ENCODE peak calls at places on chromosome 1, in five cellular contexts. One of them, this sample, is unnamed.

GRCh38 chr1:58401991-58402390 is 144.5 kb downstream of the OMA1 start:
- DNase-seq in A549: no peak
- DNase-seq in adrenal gland: no peak
- DNase-seq in foreskin keratinocyte: no peak
- DNase-seq in coronary artery: no peak
- DNase-seq in this sample: no peak

GRCh38 chr1:85313888-85314696 is 37.7 kb upstream of the BCL10 start:
- DNase-seq in A549: no peak
- DNase-seq in adrenal gland: peak; percentile 38
- DNase-seq in foreskin keratinocyte: peak; percentile 95
- DNase-seq in coronary artery: no peak
- DNase-seq in this sample: peak; percentile 84

GRCh38 chr1:183632087-183632486 is 3.5 kb downstream of the ARPC5 start:
- DNase-seq in A549: no peak
- DNase-seq in adrenal gland: no peak
- DNase-seq in foreskin keratinocyte: no peak
- DNase-seq in coronary artery: no peak
- DNase-seq in this sample: no peak

GRCh38 chr1:178491721-178492120 is 5.0 kb downstream of the CLEC20A start:
- DNase-seq in A549: no peak
- DNase-seq in adrenal gland: no peak
- DNase-seq in foreskin keratinocyte: no peak
- DNase-seq in coronary artery: no peak
- DNase-seq in this sample: no peak

GRCh38 chr1:58246549-58246948 is 300.0 kb downstream of the OMA1 start:
- DNase-seq in A549: no peak
- DNase-seq in adrenal gland: no peak
- DNase-seq in foreskin keratinocyte: no peak
- DNase-seq in coronary artery: no peak
- DNase-seq in this sample: no peak

GRCh38 chr1:229430761-229431269 is 3.1 kb downstream of the ACTA1 start:
- DNase-seq in A549: no peak
- DNase-seq in adrenal gland: peak; percentile 52
- DNase-seq in foreskin keratinocyte: no peak
- DNase-seq in coronary artery: no peak
- DNase-seq in this sample: no peak

GRCh38 chr1:15153842-15154479 is 414 bp downstream of the TMEM51 start:
- DNase-seq in A549: peak; percentile 40
- DNase-seq in adrenal gland: peak; percentile 68
- DNase-seq in foreskin keratinocyte: peak; percentile 62
- DNase-seq in coronary artery: no peak
- DNase-seq in this sample: peak; percentile 51

GRCh38 chr1:32303997-32304622 is 12.2 kb downstream of the HDAC1 start:
- DNase-seq in A549: no peak
- DNase-seq in adrenal gland: no peak
- DNase-seq in foreskin keratinocyte: no peak
- DNase-seq in coronary artery: no peak
- DNase-seq in this sample: no peak

GRCh38 chr1:154845879-154846278 is 24.2 kb downstream of the KCNN3 start:
- DNase-seq in A549: no peak
- DNase-seq in adrenal gland: no peak
- DNase-seq in foreskin keratinocyte: no peak
- DNase-seq in coronary artery: no peak
- DNase-seq in this sample: no peak

GRCh38 chr1:63442141-63442475 is 74.7 kb downstream of the ALG6 start:
- DNase-seq in A549: no peak
- DNase-seq in adrenal gland: no peak
- DNase-seq in foreskin keratinocyte: no peak
- DNase-seq in coronary artery: no peak
- DNase-seq in this sample: no peak

GRCh38 chr1:215269955-215270354 is 187.4 kb downstream of the KCNK2 start:
- DNase-seq in A549: no peak
- DNase-seq in adrenal gland: no peak
- DNase-seq in foreskin keratinocyte: no peak
- DNase-seq in coronary artery: no peak
- DNase-seq in this sample: no peak

GRCh38 chr1:83065952-83066727 is 932.8 kb downstream of the TTLL7 start:
- DNase-seq in A549: no peak
- DNase-seq in adrenal gland: no peak
- DNase-seq in foreskin keratinocyte: no peak
- DNase-seq in coronary artery: no peak
- DNase-seq in this sample: no peak

GRCh38 chr1:145855426-145855948 is 3.4 kb downstream of the PIAS3 start:
- DNase-seq in A549: no peak
- DNase-seq in adrenal gland: no peak
- DNase-seq in foreskin keratinocyte: no peak
- DNase-seq in coronary artery: no peak
- DNase-seq in this sample: no peak
- TF ChIP-seq CTCF in A549: peak; percentile 40
- TF ChIP-seq CTCF in adrenal gland: no peak
- TF ChIP-seq CTCF in foreskin keratinocyte: peak; percentile 19
- TF ChIP-seq CTCF in coronary artery: no peak
- TF ChIP-seq CTCF in this sample: no peak

GRCh38 chr1:193184776-193185175 is 1.6 kb downstream of the B3GALT2 start:
- DNase-seq in A549: no peak
- DNase-seq in adrenal gland: no peak
- DNase-seq in foreskin keratinocyte: no peak
- DNase-seq in coronary artery: no peak
- DNase-seq in this sample: no peak

GRCh38 chr1:193185861-193186714 is at the start of gene B3GALT2:
- DNase-seq in A549: no peak
- DNase-seq in adrenal gland: no peak
- DNase-seq in foreskin keratinocyte: peak; percentile 58
- DNase-seq in coronary artery: no peak
- DNase-seq in this sample: peak; percentile 8

GRCh38 chr1:193189442-193190095 is 3.2 kb upstream of the B3GALT2 start:
- DNase-seq in A549: no peak
- DNase-seq in adrenal gland: no peak
- DNase-seq in foreskin keratinocyte: no peak
- DNase-seq in coronary artery: no peak
- DNase-seq in this sample: no peak

GRCh38 chr1:193185206-193185605 is 1.2 kb downstream of the B3GALT2 start:
- DNase-seq in A549: no peak
- DNase-seq in adrenal gland: no peak
- DNase-seq in foreskin keratinocyte: no peak
- DNase-seq in coronary artery: no peak
- DNase-seq in this sample: no peak

GRCh38 chr1:193187114-193187513 is 701 bp upstream of the B3GALT2 start:
- DNase-seq in A549: no peak
- DNase-seq in adrenal gland: no peak
- DNase-seq in foreskin keratinocyte: no peak
- DNase-seq in coronary artery: no peak
- DNase-seq in this sample: no peak
- H3K27ac ChIP-seq in A549: no peak overlapping the region
- H3K27ac ChIP-seq in adrenal gland: no peak overlapping the region
- H3K27ac ChIP-seq in foreskin keratinocyte: no peak overlapping the region
- H3K27ac ChIP-seq in coronary artery: no peak overlapping the region
- H3K27ac ChIP-seq in this sample: no peak overlapping the region

GRCh38 chr1:207049974-207050391 is 1.0 kb downstream of the YOD1 start:
- DNase-seq in A549: no peak
- DNase-seq in adrenal gland: no peak
- DNase-seq in foreskin keratinocyte: peak; percentile 32
- DNase-seq in coronary artery: no peak
- DNase-seq in this sample: no peak

GRCh38 chr1:207051615-207051943 is 571 bp upstream of the YOD1 start:
- DNase-seq in A549: no peak
- DNase-seq in adrenal gland: no peak
- DNase-seq in foreskin keratinocyte: no peak
- DNase-seq in coronary artery: no peak
- DNase-seq in this sample: no peak

GRCh38 chr1:207050428-207050767 is 610 bp downstream of the YOD1 start:
- DNase-seq in A549: no peak
- DNase-seq in adrenal gland: no peak
- DNase-seq in foreskin keratinocyte: no peak
- DNase-seq in coronary artery: no peak
- DNase-seq in this sample: no peak

GRCh38 chr1:207049514-207049913 is 1.5 kb downstream of the YOD1 start:
- DNase-seq in A549: no peak
- DNase-seq in adrenal gland: no peak
- DNase-seq in foreskin keratinocyte: no peak
- DNase-seq in coronary artery: no peak
- DNase-seq in this sample: no peak

DNA sequence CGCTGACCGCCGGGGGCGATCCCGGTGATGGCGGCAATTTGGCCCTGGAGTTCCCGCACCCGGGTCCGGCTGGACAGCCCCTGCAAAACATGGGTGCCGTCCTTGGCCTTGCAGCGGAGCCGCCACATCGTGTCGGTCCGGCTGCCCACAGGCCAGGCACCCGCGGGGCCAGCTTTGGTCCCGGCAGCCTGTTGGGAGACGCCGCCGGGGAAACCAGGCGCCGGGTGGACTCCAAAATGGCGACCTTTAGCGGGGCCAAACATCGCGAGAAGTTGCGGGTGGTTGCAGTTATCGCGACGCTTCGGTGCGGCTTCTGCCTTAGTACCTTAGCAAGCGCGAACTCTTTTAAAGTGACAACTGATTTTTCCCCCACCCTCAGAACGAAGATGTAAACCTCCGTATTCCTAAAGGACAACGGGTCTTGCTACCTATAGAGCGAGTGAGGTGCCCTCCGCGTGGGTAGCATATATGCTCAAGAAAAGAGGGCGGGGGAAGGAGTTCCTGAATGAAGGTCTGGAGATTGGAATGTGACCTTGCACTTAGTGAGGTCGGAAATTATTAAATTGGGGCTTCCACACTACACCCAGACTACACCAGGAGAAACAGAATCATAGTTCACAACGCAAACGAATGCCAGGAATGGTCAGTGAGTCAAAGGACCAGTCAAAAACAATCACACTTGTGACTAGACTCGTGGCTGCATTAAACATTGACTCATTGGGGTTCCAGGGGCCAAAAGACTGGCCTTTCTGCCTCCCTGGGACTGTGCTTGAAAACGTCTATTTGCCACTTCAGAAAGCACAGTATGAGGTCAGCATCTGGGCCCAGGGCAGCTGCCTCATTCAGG is at the start of gene YOD1:
- DNase-seq in A549: peak; percentile 83
- DNase-seq in adrenal gland: peak; percentile 93
- DNase-seq in foreskin keratinocyte: peak; percentile 86
- DNase-seq in coronary artery: peak; percentile 93
- DNase-seq in this sample: peak; percentile 86
- TF ChIP-seq CTCF in A549: no peak
- TF ChIP-seq CTCF in adrenal gland: no peak
- TF ChIP-seq CTCF in foreskin keratinocyte: no peak
- TF ChIP-seq CTCF in coronary artery: no peak
- TF ChIP-seq CTCF in this sample: no peak

DNA sequence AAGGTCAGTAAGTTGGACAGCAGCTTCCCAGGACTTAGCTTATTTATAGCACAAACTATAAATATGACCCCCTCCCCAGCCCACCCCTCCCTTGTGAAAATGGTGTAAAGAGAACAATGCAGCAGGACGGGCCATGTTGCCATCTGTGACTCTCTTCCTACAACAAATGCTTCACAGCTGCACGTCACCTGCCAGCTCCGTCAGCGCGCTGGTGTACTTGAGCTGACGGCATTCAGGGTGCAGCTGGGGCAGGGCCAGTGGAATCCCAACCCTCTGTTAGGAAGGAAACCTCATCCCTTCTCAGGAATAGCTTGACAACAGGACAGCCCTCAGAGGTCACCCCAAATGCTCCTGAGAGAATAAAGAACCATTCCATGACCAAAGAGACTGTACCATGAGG is 84.9 kb downstream of the ATP1A1 start:
- DNase-seq in A549: no peak
- DNase-seq in adrenal gland: no peak
- DNase-seq in foreskin keratinocyte: no peak
- DNase-seq in coronary artery: no peak
- DNase-seq in this sample: no peak
- H3K27ac ChIP-seq in A549: no peak overlapping the region
- H3K27ac ChIP-seq in adrenal gland: no peak overlapping the region
- H3K27ac ChIP-seq in foreskin keratinocyte: no peak overlapping the region
- H3K27ac ChIP-seq in coronary artery: no peak overlapping the region
- H3K27ac ChIP-seq in this sample: no peak overlapping the region

GRCh38 chr1:116827607-116828125 is 73.4 kb downstream of the CD2 start:
- DNase-seq in A549: no peak
- DNase-seq in adrenal gland: no peak
- DNase-seq in foreskin keratinocyte: no peak
- DNase-seq in coronary artery: no peak
- DNase-seq in this sample: no peak

GRCh38 chr1:116826818-116827606 is 72.8 kb downstream of the CD2 start:
- DNase-seq in A549: no peak
- DNase-seq in adrenal gland: no peak
- DNase-seq in foreskin keratinocyte: peak; percentile 89
- DNase-seq in coronary artery: no peak
- DNase-seq in this sample: peak; percentile 75

GRCh38 chr1:116824631-116825399 is 70.6 kb downstream of the CD2 start:
- DNase-seq in A549: no peak
- DNase-seq in adrenal gland: no peak
- DNase-seq in foreskin keratinocyte: no peak
- DNase-seq in coronary artery: no peak
- DNase-seq in this sample: no peak

GRCh38 chr1:116825400-116825734 is 71.1 kb downstream of the CD2 start:
- DNase-seq in A549: no peak
- DNase-seq in adrenal gland: no peak
- DNase-seq in foreskin keratinocyte: no peak
- DNase-seq in coronary artery: no peak
- DNase-seq in this sample: no peak

DNA sequence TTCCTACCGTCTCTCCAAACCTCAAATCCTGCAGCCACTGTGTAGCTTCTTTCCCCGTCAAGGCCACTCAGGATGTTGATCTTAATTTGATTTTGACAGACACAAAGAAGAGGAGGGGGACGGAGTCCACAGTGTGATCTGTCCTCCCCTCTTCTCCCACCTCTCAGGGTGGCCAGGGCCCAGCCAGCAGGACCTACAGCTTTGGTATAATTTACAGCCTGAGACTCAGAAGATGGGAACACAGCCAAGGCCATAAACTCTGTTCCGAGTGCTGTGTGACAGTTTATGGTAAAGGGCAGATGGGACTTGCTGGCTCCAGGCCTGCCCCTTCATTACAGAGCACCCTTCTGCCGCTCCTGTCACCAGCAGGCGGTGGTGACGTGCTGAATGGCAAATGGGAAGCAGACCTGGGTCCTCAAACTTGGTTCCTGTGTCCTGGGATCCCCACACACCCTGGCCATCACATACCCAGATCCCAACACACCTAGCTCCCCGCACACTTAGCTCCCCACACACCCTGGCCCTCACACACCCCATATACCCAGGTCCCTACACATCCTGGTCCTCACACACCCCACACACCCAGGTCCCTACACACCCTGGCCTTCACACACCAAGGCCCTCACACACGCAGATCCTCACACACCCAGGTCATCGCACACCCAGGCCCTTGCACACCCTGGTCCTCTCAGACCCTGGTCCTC is 71.7 kb downstream of the CD2 start:
- DNase-seq in A549: no peak
- DNase-seq in adrenal gland: no peak
- DNase-seq in foreskin keratinocyte: no peak
- DNase-seq in coronary artery: no peak
- DNase-seq in this sample: no peak
- TF ChIP-seq CTCF in A549: no peak
- TF ChIP-seq CTCF in adrenal gland: no peak
- TF ChIP-seq CTCF in foreskin keratinocyte: no peak
- TF ChIP-seq CTCF in coronary artery: no peak
- TF ChIP-seq CTCF in this sample: no peak

DNA sequence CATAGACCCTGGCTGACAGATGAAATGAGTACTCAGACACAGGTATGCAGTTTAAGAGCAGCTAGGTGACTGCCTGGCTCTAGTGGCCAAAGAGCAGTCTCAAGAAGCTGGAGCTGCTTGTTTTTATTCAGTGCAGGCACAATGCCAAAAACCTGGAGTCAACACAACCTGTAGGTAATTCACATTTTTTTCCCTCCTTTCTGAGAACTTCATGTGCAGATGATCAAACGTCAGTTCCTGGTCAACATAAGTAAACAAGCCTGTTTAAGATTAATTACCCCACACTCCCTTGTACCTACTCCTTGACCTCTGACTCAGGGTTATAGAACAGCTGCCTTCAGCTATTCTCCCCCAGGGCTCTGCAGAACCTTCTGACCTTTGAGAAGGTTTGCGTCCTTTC is 17.3 kb upstream of the ACADM start:
- DNase-seq in A549: no peak
- DNase-seq in adrenal gland: no peak
- DNase-seq in foreskin keratinocyte: no peak
- DNase-seq in coronary artery: no peak
- DNase-seq in this sample: peak; percentile 36
- H3K27ac ChIP-seq in A549: no peak overlapping the region
- H3K27ac ChIP-seq in adrenal gland: no peak overlapping the region
- H3K27ac ChIP-seq in foreskin keratinocyte: no peak overlapping the region
- H3K27ac ChIP-seq in coronary artery: no peak overlapping the region
- H3K27ac ChIP-seq in this sample: no peak overlapping the region

This sample was measured in RWPE1.